ENCODE peak calls at places on chromosomes 13 and 19, in eight cellular contexts. One of them, this sample, is unnamed. For H3K4me1, the result is how much of the 10 kb centered on the place peaks cover.

GRCh38 chr19:5823579-5824281 is 15.8 kb downstream of the FUT6 start:
- DNase-seq in IMR-90: no peak
- DNase-seq in body of pancreas: peak
- DNase-seq in spleen: no peak
- DNase-seq in heart left ventricle: no peak
- DNase-seq in HCT116: no peak
- DNase-seq in uterus: no peak
- DNase-seq in esophagus squamous epithelium: no peak
- DNase-seq in this sample: no peak

GRCh38 chr13:21060827-21061076 is 634 bp downstream of the LATS2 start:
- DNase-seq in IMR-90: no peak
- DNase-seq in body of pancreas: no peak
- DNase-seq in spleen: no peak
- DNase-seq in heart left ventricle: peak
- DNase-seq in HCT116: no peak
- DNase-seq in uterus: peak
- DNase-seq in esophagus squamous epithelium: no peak
- DNase-seq in this sample: no peak

GRCh38 chr13:46173656-46174055 is 8.3 kb downstream of the LCP1 start:
- DNase-seq in IMR-90: no peak
- DNase-seq in body of pancreas: no peak
- DNase-seq in spleen: no peak
- DNase-seq in heart left ventricle: no peak
- DNase-seq in HCT116: no peak
- DNase-seq in uterus: no peak
- DNase-seq in esophagus squamous epithelium: no peak
- DNase-seq in this sample: no peak

GRCh38 chr19:5365905-5366304 is 25.3 kb upstream of the PTPRS start:
- DNase-seq in IMR-90: no peak
- DNase-seq in body of pancreas: no peak
- DNase-seq in spleen: no peak
- DNase-seq in heart left ventricle: no peak
- DNase-seq in HCT116: no peak
- DNase-seq in uterus: no peak
- DNase-seq in esophagus squamous epithelium: no peak
- DNase-seq in this sample: no peak

GRCh38 chr13:102993348-102993747 is 72.9 kb downstream of the SLC10A2 start:
- DNase-seq in IMR-90: no peak
- DNase-seq in body of pancreas: no peak
- DNase-seq in spleen: no peak
- DNase-seq in heart left ventricle: no peak
- DNase-seq in HCT116: no peak
- DNase-seq in uterus: no peak
- DNase-seq in esophagus squamous epithelium: no peak
- DNase-seq in this sample: no peak

GRCh38 chr13:42478531-42479156 is 95.3 kb upstream of the TNFSF11 start:
- DNase-seq in IMR-90: peak
- DNase-seq in body of pancreas: no peak
- DNase-seq in spleen: no peak
- DNase-seq in heart left ventricle: no peak
- DNase-seq in HCT116: peak
- DNase-seq in uterus: no peak
- DNase-seq in esophagus squamous epithelium: no peak
- DNase-seq in this sample: no peak

GRCh38 chr13:23175920-23176319 is 4.9 kb upstream of the SGCG start:
- DNase-seq in IMR-90: peak
- DNase-seq in body of pancreas: no peak
- DNase-seq in spleen: no peak
- DNase-seq in heart left ventricle: no peak
- DNase-seq in HCT116: peak
- DNase-seq in uterus: no peak
- DNase-seq in esophagus squamous epithelium: no peak
- DNase-seq in this sample: no peak

GRCh38 chr13:79141082-79141481 is 265.0 kb downstream of the RBM26 start:
- DNase-seq in IMR-90: no peak
- DNase-seq in body of pancreas: no peak
- DNase-seq in spleen: no peak
- DNase-seq in heart left ventricle: no peak
- DNase-seq in HCT116: no peak
- DNase-seq in uterus: no peak
- DNase-seq in esophagus squamous epithelium: no peak
- DNase-seq in this sample: no peak

GRCh38 chr13:93942016-93942415 is 537.5 kb downstream of the DCT start:
- DNase-seq in IMR-90: peak
- DNase-seq in body of pancreas: no peak
- DNase-seq in spleen: no peak
- DNase-seq in heart left ventricle: no peak
- DNase-seq in HCT116: no peak
- DNase-seq in uterus: no peak
- DNase-seq in esophagus squamous epithelium: no peak
- DNase-seq in this sample: no peak

GRCh38 chr13:93534181-93534700 is 307.6 kb downstream of the GPC6 start:
- DNase-seq in IMR-90: no peak
- DNase-seq in body of pancreas: no peak
- DNase-seq in spleen: no peak
- DNase-seq in heart left ventricle: no peak
- DNase-seq in HCT116: no peak
- DNase-seq in uterus: no peak
- DNase-seq in esophagus squamous epithelium: no peak
- DNase-seq in this sample: no peak

GRCh38 chr13:28494861-28495585 is at the start of gene FLT1:
- DNase-seq in IMR-90: peak
- DNase-seq in body of pancreas: no peak
- DNase-seq in spleen: peak
- DNase-seq in heart left ventricle: peak
- DNase-seq in HCT116: no peak
- DNase-seq in uterus: peak
- DNase-seq in esophagus squamous epithelium: no peak
- DNase-seq in this sample: no peak

GRCh38 chr19:56725829-56726424 is 54.4 kb upstream of the ZNF835 start:
- DNase-seq in IMR-90: no peak
- DNase-seq in body of pancreas: no peak
- DNase-seq in spleen: no peak
- DNase-seq in heart left ventricle: no peak
- DNase-seq in HCT116: no peak
- DNase-seq in uterus: no peak
- DNase-seq in esophagus squamous epithelium: no peak
- DNase-seq in this sample: no peak

GRCh38 chr13:114025432-114026127 is 51.7 kb upstream of the C13orf46 start:
- DNase-seq in IMR-90: peak
- DNase-seq in body of pancreas: no peak
- DNase-seq in spleen: no peak
- DNase-seq in heart left ventricle: no peak
- DNase-seq in HCT116: no peak
- DNase-seq in uterus: peak
- DNase-seq in esophagus squamous epithelium: no peak
- DNase-seq in this sample: no peak

GRCh38 chr13:112875627-112876026 is 93.4 kb upstream of the MCF2L start:
- DNase-seq in IMR-90: no peak
- DNase-seq in body of pancreas: no peak
- DNase-seq in spleen: peak
- DNase-seq in heart left ventricle: no peak
- DNase-seq in HCT116: no peak
- DNase-seq in uterus: no peak
- DNase-seq in esophagus squamous epithelium: no peak
- DNase-seq in this sample: no peak

GRCh38 chr19:6925801-6926751 is 38.7 kb downstream of the ADGRE1 start:
- DNase-seq in IMR-90: no peak
- DNase-seq in body of pancreas: no peak
- DNase-seq in spleen: no peak
- DNase-seq in heart left ventricle: no peak
- DNase-seq in HCT116: no peak
- DNase-seq in uterus: no peak
- DNase-seq in esophagus squamous epithelium: no peak
- DNase-seq in this sample: no peak

GRCh38 chr19:690203-690602 is 5.0 kb downstream of the PRSS57 start:
- DNase-seq in IMR-90: no peak
- DNase-seq in body of pancreas: no peak
- DNase-seq in spleen: no peak
- DNase-seq in heart left ventricle: peak
- DNase-seq in HCT116: no peak
- DNase-seq in uterus: no peak
- DNase-seq in esophagus squamous epithelium: no peak
- DNase-seq in this sample: no peak

GRCh38 chr19:38729653-38730469 is 14.4 kb downstream of the CAPN12 start:
- DNase-seq in IMR-90: peak
- DNase-seq in body of pancreas: peak
- DNase-seq in spleen: peak
- DNase-seq in heart left ventricle: peak
- DNase-seq in HCT116: peak
- DNase-seq in uterus: peak
- DNase-seq in esophagus squamous epithelium: no peak
- DNase-seq in this sample: peak

GRCh38 chr19:23395041-23395721 is at the start of gene ZNF91:
- DNase-seq in IMR-90: peak
- DNase-seq in body of pancreas: peak
- DNase-seq in spleen: peak
- DNase-seq in heart left ventricle: peak
- DNase-seq in HCT116: peak
- DNase-seq in uterus: peak
- DNase-seq in esophagus squamous epithelium: peak
- DNase-seq in this sample: peak

GRCh38 chr13:62014299-62014698 is 598.6 kb upstream of the PCDH20 start:
- DNase-seq in IMR-90: peak
- DNase-seq in body of pancreas: no peak
- DNase-seq in spleen: no peak
- DNase-seq in heart left ventricle: no peak
- DNase-seq in HCT116: peak
- DNase-seq in uterus: no peak
- DNase-seq in esophagus squamous epithelium: no peak
- DNase-seq in this sample: no peak

DNA sequence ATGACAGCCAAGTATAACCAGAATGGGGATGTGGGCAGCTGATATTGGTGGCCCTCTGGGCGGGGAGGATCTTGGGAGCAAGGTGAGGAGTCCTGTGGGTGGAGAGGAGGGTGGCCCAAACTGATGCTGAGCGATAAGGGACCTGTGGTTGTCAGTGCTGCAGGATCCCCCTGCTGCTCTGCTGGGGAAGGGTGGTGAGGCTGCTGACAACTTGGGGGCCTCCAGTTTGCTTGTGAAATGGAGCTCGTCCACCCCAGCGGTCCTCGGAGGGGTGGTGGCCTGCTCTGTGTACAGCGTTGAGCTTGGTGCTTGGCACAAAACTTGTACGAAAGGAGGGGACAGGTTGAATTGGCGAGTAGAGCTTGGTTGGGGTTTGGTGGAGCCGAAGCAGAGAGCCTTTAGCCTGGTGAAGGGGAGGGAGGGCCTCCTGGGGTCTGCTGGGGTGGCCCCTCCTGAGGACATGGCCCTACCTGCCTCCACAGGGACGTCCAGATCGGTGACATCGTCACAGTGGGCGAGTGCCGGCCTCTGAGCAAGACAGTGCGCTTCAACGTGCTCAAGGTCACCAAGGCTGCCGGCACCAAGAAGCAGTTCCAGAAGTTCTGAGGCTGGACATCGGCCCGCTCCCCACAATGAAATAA is 2.9 kb downstream of the RPS11 start:
- DNase-seq in IMR-90: no peak
- DNase-seq in body of pancreas: no peak
- DNase-seq in spleen: peak
- DNase-seq in heart left ventricle: no peak
- DNase-seq in HCT116: no peak
- DNase-seq in uterus: no peak
- DNase-seq in esophagus squamous epithelium: no peak
- DNase-seq in this sample: no peak
- TF ChIP-seq POLR2A in IMR-90: no peak
- TF ChIP-seq POLR2A in body of pancreas: no peak
- TF ChIP-seq POLR2A in spleen: no peak
- TF ChIP-seq POLR2A in heart left ventricle: no peak
- TF ChIP-seq POLR2A in HCT116: no peak
- TF ChIP-seq POLR2A in uterus: no peak
- TF ChIP-seq POLR2A in esophagus squamous epithelium: no peak
- TF ChIP-seq POLR2A in this sample: no peak

DNA sequence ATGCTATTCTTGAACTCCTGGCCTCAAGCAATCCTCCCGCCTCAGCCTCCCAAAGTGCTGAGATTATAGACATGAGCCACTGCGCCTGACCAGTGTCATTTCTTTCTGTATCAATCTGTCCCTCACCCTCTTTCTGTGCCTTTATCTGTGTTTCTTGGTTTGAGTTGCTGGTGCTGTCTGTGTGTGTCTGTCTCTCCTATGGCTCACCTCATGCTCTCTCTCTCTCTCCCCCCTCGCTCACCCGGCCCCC is 9.9 kb downstream of the IRF2BP1 start:
- DNase-seq in IMR-90: no peak
- DNase-seq in body of pancreas: no peak
- DNase-seq in spleen: no peak
- DNase-seq in heart left ventricle: no peak
- DNase-seq in HCT116: no peak
- DNase-seq in uterus: no peak
- DNase-seq in esophagus squamous epithelium: no peak
- DNase-seq in this sample: no peak
- H3K4me3 ChIP-seq in IMR-90: no peak
- H3K4me3 ChIP-seq in body of pancreas: no peak
- H3K4me3 ChIP-seq in spleen: no peak
- H3K4me3 ChIP-seq in heart left ventricle: no peak
- H3K4me3 ChIP-seq in HCT116: no peak
- H3K4me3 ChIP-seq in uterus: no peak
- H3K4me3 ChIP-seq in esophagus squamous epithelium: no peak
- H3K4me3 ChIP-seq in this sample: no peak

DNA sequence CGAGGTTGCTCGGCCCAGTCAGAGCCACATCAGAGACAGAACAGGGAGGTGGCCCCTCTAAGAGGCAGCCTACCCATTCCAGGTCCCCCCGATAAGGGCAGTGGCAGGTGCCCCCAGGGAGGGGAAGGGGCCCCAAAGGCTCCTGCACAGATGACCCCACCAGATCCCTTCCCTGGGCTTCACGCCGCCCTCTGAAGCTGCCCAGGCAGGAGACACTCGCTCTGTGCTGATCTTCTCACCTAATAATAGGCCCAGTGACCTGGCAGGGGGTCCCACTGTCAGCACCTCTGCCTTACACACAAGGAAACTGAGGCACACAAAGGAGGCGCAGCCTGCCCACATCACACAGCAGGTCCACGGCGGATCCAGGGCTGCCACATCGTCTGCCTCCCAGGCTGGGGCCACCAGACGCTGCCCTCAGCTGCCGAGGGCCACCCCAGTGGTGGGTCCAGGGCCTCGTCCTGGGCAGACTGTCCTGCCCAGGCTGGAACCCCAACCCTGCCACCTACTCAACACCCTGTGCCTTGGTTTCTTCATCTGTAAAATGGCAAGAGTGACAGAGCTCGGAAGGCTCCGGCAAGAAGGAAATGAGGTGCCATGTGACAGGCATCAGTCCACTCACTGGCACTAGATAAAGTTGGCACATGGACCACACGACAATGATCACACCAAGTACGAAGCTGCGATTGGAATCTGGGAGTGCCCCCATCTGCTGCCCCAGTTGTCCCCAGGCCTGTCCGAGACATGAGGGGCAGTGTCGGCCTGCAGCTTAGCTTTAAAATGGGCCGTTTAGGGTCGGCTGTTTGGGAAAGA is 56.5 kb downstream of the KLF2 start:
- DNase-seq in IMR-90: no peak
- DNase-seq in body of pancreas: no peak
- DNase-seq in spleen: peak
- DNase-seq in heart left ventricle: no peak
- DNase-seq in HCT116: no peak
- DNase-seq in uterus: no peak
- DNase-seq in esophagus squamous epithelium: no peak
- DNase-seq in this sample: no peak
- H3K4me1 ChIP-seq in IMR-90: under half
- H3K4me1 ChIP-seq in body of pancreas: under half
- H3K4me1 ChIP-seq in spleen: under half
- H3K4me1 ChIP-seq in heart left ventricle: half or more
- H3K4me1 ChIP-seq in HCT116: under half
- H3K4me1 ChIP-seq in uterus: under half
- H3K4me1 ChIP-seq in esophagus squamous epithelium: under half
- H3K4me1 ChIP-seq in this sample: under half

GRCh38 chr13:75326173-75327131 is 155.5 kb downstream of the TBC1D4 start:
- DNase-seq in IMR-90: peak
- DNase-seq in body of pancreas: no peak
- DNase-seq in spleen: peak
- DNase-seq in heart left ventricle: no peak
- DNase-seq in HCT116: no peak
- DNase-seq in uterus: no peak
- DNase-seq in esophagus squamous epithelium: no peak
- DNase-seq in this sample: no peak
- TF ChIP-seq POLR2A in IMR-90: no peak
- TF ChIP-seq POLR2A in body of pancreas: no peak
- TF ChIP-seq POLR2A in spleen: no peak
- TF ChIP-seq POLR2A in heart left ventricle: no peak
- TF ChIP-seq POLR2A in HCT116: no peak
- TF ChIP-seq POLR2A in uterus: no peak
- TF ChIP-seq POLR2A in esophagus squamous epithelium: no peak
- TF ChIP-seq POLR2A in this sample: no peak